ENCODE peak calls at places on chromosomes 3 and 15, in eight cellular contexts. W, J, B, N, Y, O, I and X are unnamed samples.

GRCh38 chr15:86164222-86164898 is 84.7 kb downstream of the AGBL1 start:
- DNase-seq in N (no peak), Y (no peak), I (no peak), B (no peak), O (no peak), J (no peak), W (no peak), X (no peak)

GRCh38 chr15:56759450-56759845 is 26.1 kb upstream of the ZNF280D start:
- DNase-seq in Y (no peak), B (no peak), O (peak; percentile 87), W (no peak), J (no peak), I (peak; percentile 20), N (peak; percentile 77), X (no peak)

GRCh38 chr3:46024131-46024530 is 3.2 kb downstream of the XCR1 start:
- DNase-seq in I (no peak), J (no peak), Y (no peak), W (no peak), B (no peak), O (no peak), N (no peak), X (no peak)

GRCh38 chr3:73094127-73094526 is 32.7 kb downstream of the EBLN2 start:
- DNase-seq in N (no peak), J (no peak), I (no peak), W (no peak), Y (no peak), B (peak; percentile 4), O (peak; percentile 54), X (no peak)

GRCh38 chr3:155190686-155191085 is 102.8 kb downstream of the STRIT1 start:
- DNase-seq in W (no peak), J (no peak), B (no peak), I (no peak), O (no peak), Y (no peak), N (no peak), X (no peak)

GRCh38 chr15:81038975-81039607 is 38.4 kb downstream of the TLNRD1 start:
- DNase-seq in O (no peak), J (no peak), I (no peak), Y (no peak), N (no peak), W (no peak), B (peak; percentile 81), X (no peak)

GRCh38 chr15:65960586-65960985 is 91.3 kb downstream of the RAB11A start:
- DNase-seq in O (no peak), Y (no peak), W (no peak), N (no peak), J (no peak), I (no peak), B (no peak), X (no peak)

GRCh38 chr15:52424856-52425431 is 103.7 kb downstream of the MYO5A start:
- DNase-seq in Y (no peak), B (no peak), J (no peak), N (no peak), O (no peak), I (no peak), W (no peak), X (no peak)

GRCh38 chr3:61783993-61784718 is 222.8 kb downstream of the PTPRG start:
- DNase-seq in J (no peak), N (no peak), O (no peak), Y (no peak), W (no peak), I (no peak), B (no peak), X (no peak)

GRCh38 chr3:44030690-44031344 is 210.9 kb upstream of the TOPAZ1 start:
- DNase-seq in N (no peak), B (no peak), I (no peak), J (no peak), W (no peak), O (no peak), Y (no peak), X (no peak)

GRCh38 chr3:56810912-56811544 is 9.3 kb upstream of the ARHGEF3 start:
- DNase-seq in O (no peak), B (no peak), J (no peak), Y (no peak), W (no peak), I (no peak), N (no peak), X (no peak)

GRCh38 chr3:66010348-66011097 is 28.2 kb downstream of the MAGI1 start:
- DNase-seq in O (no peak), B (peak; percentile 13), Y (no peak), J (no peak), W (no peak), I (no peak), N (no peak), X (no peak)

GRCh38 chr15:78929536-78930264 is 15.1 kb downstream of the CTSH start:
- DNase-seq in Y (no peak), O (no peak), W (no peak), B (no peak), I (no peak), N (no peak), J (no peak), X (no peak)

GRCh38 chr3:38112378-38112761 is 24.6 kb downstream of the ACAA1 start:
- DNase-seq in B (no peak), I (no peak), O (no peak), Y (no peak), N (no peak), J (no peak), W (no peak), X (no peak)